ENCODE peak calls at places on chromosome X, in eight cellular contexts. One of them, this sample, is unnamed.

GRCh38 chrX:40845331-40845911 is 110.1 kb upstream of the MED14 start:
- DNase-seq in GM06990: no peak
- DNase-seq in tibial artery: no peak
- DNase-seq in esophagus squamous epithelium: no peak
- DNase-seq in fibroblast of the aortic adventitia: peak
- DNase-seq in retinal pigment epithelial cell: peak
- DNase-seq in fibroblast of pulmonary artery: peak
- DNase-seq in A673: no peak
- DNase-seq in this sample: peak

GRCh38 chrX:151789179-151789800 is 54.7 kb downstream of the CNGA2 start:
- DNase-seq in A673: no peak
- DNase-seq in GM06990: no peak
- DNase-seq in esophagus squamous epithelium: no peak
- DNase-seq in tibial artery: peak
- DNase-seq in retinal pigment epithelial cell: peak
- DNase-seq in fibroblast of the aortic adventitia: peak
- DNase-seq in fibroblast of pulmonary artery: peak
- DNase-seq in this sample: no peak

GRCh38 chrX:34365482-34365881 is 233.4 kb upstream of the FAM47A start:
- DNase-seq in GM06990: no peak
- DNase-seq in fibroblast of pulmonary artery: peak
- DNase-seq in A673: peak
- DNase-seq in retinal pigment epithelial cell: no peak
- DNase-seq in esophagus squamous epithelium: no peak
- DNase-seq in fibroblast of the aortic adventitia: peak
- DNase-seq in tibial artery: no peak
- DNase-seq in this sample: no peak

GRCh38 chrX:81174286-81174685 is 27.4 kb downstream of the HMGN5 start:
- DNase-seq in esophagus squamous epithelium: no peak
- DNase-seq in fibroblast of the aortic adventitia: peak
- DNase-seq in retinal pigment epithelial cell: no peak
- DNase-seq in GM06990: no peak
- DNase-seq in A673: peak
- DNase-seq in tibial artery: no peak
- DNase-seq in fibroblast of pulmonary artery: peak
- DNase-seq in this sample: no peak

GRCh38 chrX:40085714-40086113 is 12.0 kb downstream of the BCOR start:
- DNase-seq in GM06990: no peak
- DNase-seq in fibroblast of pulmonary artery: no peak
- DNase-seq in retinal pigment epithelial cell: no peak
- DNase-seq in fibroblast of the aortic adventitia: no peak
- DNase-seq in tibial artery: peak
- DNase-seq in A673: no peak
- DNase-seq in esophagus squamous epithelium: no peak
- DNase-seq in this sample: no peak

GRCh38 chrX:9644335-9644734 is 121.3 kb downstream of the GPR143 start:
- DNase-seq in fibroblast of pulmonary artery: no peak
- DNase-seq in fibroblast of the aortic adventitia: no peak
- DNase-seq in GM06990: peak
- DNase-seq in retinal pigment epithelial cell: no peak
- DNase-seq in A673: no peak
- DNase-seq in esophagus squamous epithelium: no peak
- DNase-seq in tibial artery: no peak
- DNase-seq in this sample: no peak

GRCh38 chrX:135435933-135436332 is 14.2 kb downstream of the SMIM10L2A start:
- DNase-seq in fibroblast of the aortic adventitia: no peak
- DNase-seq in esophagus squamous epithelium: no peak
- DNase-seq in tibial artery: no peak
- DNase-seq in A673: no peak
- DNase-seq in fibroblast of pulmonary artery: no peak
- DNase-seq in retinal pigment epithelial cell: no peak
- DNase-seq in GM06990: no peak
- DNase-seq in this sample: no peak

GRCh38 chrX:22135994-22136684 is 104.0 kb downstream of the PHEX start:
- DNase-seq in fibroblast of pulmonary artery: peak
- DNase-seq in retinal pigment epithelial cell: no peak
- DNase-seq in tibial artery: peak
- DNase-seq in A673: peak
- DNase-seq in fibroblast of the aortic adventitia: peak
- DNase-seq in esophagus squamous epithelium: no peak
- DNase-seq in GM06990: no peak
- DNase-seq in this sample: peak

GRCh38 chrX:115147220-115147619 is 42.0 kb upstream of the RBMXL3 start:
- DNase-seq in retinal pigment epithelial cell: peak
- DNase-seq in A673: peak
- DNase-seq in fibroblast of the aortic adventitia: peak
- DNase-seq in esophagus squamous epithelium: no peak
- DNase-seq in tibial artery: no peak
- DNase-seq in GM06990: no peak
- DNase-seq in fibroblast of pulmonary artery: peak
- DNase-seq in this sample: no peak

GRCh38 chrX:129875669-129876068 is 30.3 kb upstream of the UTP14A start:
- DNase-seq in esophagus squamous epithelium: no peak
- DNase-seq in tibial artery: no peak
- DNase-seq in A673: no peak
- DNase-seq in retinal pigment epithelial cell: no peak
- DNase-seq in GM06990: no peak
- DNase-seq in fibroblast of pulmonary artery: peak
- DNase-seq in fibroblast of the aortic adventitia: peak
- DNase-seq in this sample: peak

GRCh38 chrX:44422631-44423030 is 79.2 kb upstream of the EFHC2 start:
- DNase-seq in tibial artery: no peak
- DNase-seq in A673: no peak
- DNase-seq in fibroblast of pulmonary artery: no peak
- DNase-seq in esophagus squamous epithelium: no peak
- DNase-seq in GM06990: no peak
- DNase-seq in fibroblast of the aortic adventitia: no peak
- DNase-seq in retinal pigment epithelial cell: no peak
- DNase-seq in this sample: no peak

GRCh38 chrX:40933132-40934078 is 151.8 kb upstream of the USP9X start:
- DNase-seq in fibroblast of pulmonary artery: peak
- DNase-seq in esophagus squamous epithelium: no peak
- DNase-seq in tibial artery: no peak
- DNase-seq in A673: peak
- DNase-seq in fibroblast of the aortic adventitia: peak
- DNase-seq in GM06990: no peak
- DNase-seq in retinal pigment epithelial cell: peak
- DNase-seq in this sample: no peak

GRCh38 chrX:153775631-153776595 is 4.9 kb upstream of the SRPK3 start:
- DNase-seq in retinal pigment epithelial cell: no peak
- DNase-seq in GM06990: no peak
- DNase-seq in A673: no peak
- DNase-seq in fibroblast of pulmonary artery: no peak
- DNase-seq in fibroblast of the aortic adventitia: no peak
- DNase-seq in esophagus squamous epithelium: no peak
- DNase-seq in tibial artery: no peak
- DNase-seq in this sample: no peak

GRCh38 chrX:17414839-17415238 is 39.8 kb downstream of the NHS start:
- DNase-seq in tibial artery: peak
- DNase-seq in fibroblast of pulmonary artery: no peak
- DNase-seq in GM06990: no peak
- DNase-seq in A673: no peak
- DNase-seq in fibroblast of the aortic adventitia: no peak
- DNase-seq in esophagus squamous epithelium: no peak
- DNase-seq in retinal pigment epithelial cell: no peak
- DNase-seq in this sample: no peak

DNA sequence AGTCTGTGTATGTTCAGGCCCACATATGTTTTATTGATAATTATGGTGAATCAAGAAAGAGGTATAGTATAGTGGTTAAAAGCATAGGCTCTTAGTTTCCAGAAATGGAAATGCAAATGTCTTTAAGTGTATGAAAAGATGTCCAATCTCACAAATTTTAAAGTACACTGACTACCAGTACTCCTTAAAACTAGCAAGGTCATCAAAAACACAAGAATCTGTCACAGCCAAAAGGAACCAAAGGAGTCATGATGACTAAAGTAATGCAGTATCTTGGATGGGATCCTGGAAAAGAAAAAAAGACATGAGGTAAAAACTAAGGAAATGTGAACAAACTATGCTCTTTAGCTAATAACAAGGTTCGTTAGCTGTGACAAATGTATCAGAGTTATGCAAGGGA is 659 bp upstream of the RBM41 start:
- DNase-seq in tibial artery: no peak
- DNase-seq in retinal pigment epithelial cell: no peak
- DNase-seq in fibroblast of pulmonary artery: no peak
- DNase-seq in fibroblast of the aortic adventitia: no peak
- DNase-seq in A673: no peak
- DNase-seq in GM06990: no peak
- DNase-seq in esophagus squamous epithelium: no peak
- DNase-seq in this sample: no peak
- H3K4me3 ChIP-seq in tibial artery: peak
- H3K4me3 ChIP-seq in retinal pigment epithelial cell: no peak
- H3K4me3 ChIP-seq in fibroblast of pulmonary artery: no peak
- H3K4me3 ChIP-seq in fibroblast of the aortic adventitia: no peak
- H3K4me3 ChIP-seq in A673: no peak
- H3K4me3 ChIP-seq in GM06990: peak
- H3K4me3 ChIP-seq in esophagus squamous epithelium: no peak
- H3K4me3 ChIP-seq in this sample: peak

GRCh38 chrX:7169627-7170026 is 21.7 kb upstream of the PUDP start:
- DNase-seq in retinal pigment epithelial cell: no peak
- DNase-seq in A673: no peak
- DNase-seq in tibial artery: no peak
- DNase-seq in fibroblast of the aortic adventitia: no peak
- DNase-seq in fibroblast of pulmonary artery: no peak
- DNase-seq in esophagus squamous epithelium: no peak
- DNase-seq in GM06990: no peak
- DNase-seq in this sample: no peak

GRCh38 chrX:7168366-7168765 is 20.4 kb upstream of the PUDP start:
- DNase-seq in A673: no peak
- DNase-seq in tibial artery: no peak
- DNase-seq in esophagus squamous epithelium: no peak
- DNase-seq in fibroblast of pulmonary artery: no peak
- DNase-seq in GM06990: no peak
- DNase-seq in fibroblast of the aortic adventitia: no peak
- DNase-seq in retinal pigment epithelial cell: no peak
- DNase-seq in this sample: no peak

GRCh38 chrX:7170903-7171302 is 22.9 kb upstream of the PUDP start:
- DNase-seq in fibroblast of the aortic adventitia: no peak
- DNase-seq in retinal pigment epithelial cell: no peak
- DNase-seq in tibial artery: no peak
- DNase-seq in GM06990: no peak
- DNase-seq in A673: peak
- DNase-seq in fibroblast of pulmonary artery: peak
- DNase-seq in esophagus squamous epithelium: no peak
- DNase-seq in this sample: no peak
- TF ChIP-seq CTCF in fibroblast of the aortic adventitia: peak
- TF ChIP-seq CTCF in retinal pigment epithelial cell: peak
- TF ChIP-seq CTCF in tibial artery: no peak
- TF ChIP-seq CTCF in GM06990: peak
- TF ChIP-seq CTCF in A673: peak
- TF ChIP-seq CTCF in fibroblast of pulmonary artery: peak
- TF ChIP-seq CTCF in esophagus squamous epithelium: peak
- TF ChIP-seq CTCF in this sample: peak

GRCh38 chrX:11765449-11765848 is 7.4 kb downstream of the MSL3 start:
- DNase-seq in fibroblast of the aortic adventitia: no peak
- DNase-seq in fibroblast of pulmonary artery: no peak
- DNase-seq in GM06990: no peak
- DNase-seq in tibial artery: no peak
- DNase-seq in retinal pigment epithelial cell: no peak
- DNase-seq in A673: no peak
- DNase-seq in esophagus squamous epithelium: no peak
- DNase-seq in this sample: no peak
- H3K4me3 ChIP-seq in fibroblast of the aortic adventitia: no peak
- H3K4me3 ChIP-seq in fibroblast of pulmonary artery: no peak
- H3K4me3 ChIP-seq in GM06990: peak
- H3K4me3 ChIP-seq in tibial artery: no peak
- H3K4me3 ChIP-seq in retinal pigment epithelial cell: no peak
- H3K4me3 ChIP-seq in A673: no peak
- H3K4me3 ChIP-seq in esophagus squamous epithelium: no peak
- H3K4me3 ChIP-seq in this sample: no peak

GRCh38 chrX:15594371-15594770 is 6.4 kb downstream of the ACE2 start:
- DNase-seq in esophagus squamous epithelium: no peak
- DNase-seq in tibial artery: no peak
- DNase-seq in GM06990: no peak
- DNase-seq in fibroblast of pulmonary artery: no peak
- DNase-seq in retinal pigment epithelial cell: no peak
- DNase-seq in fibroblast of the aortic adventitia: no peak
- DNase-seq in A673: no peak
- DNase-seq in this sample: no peak
- TF ChIP-seq CTCF in esophagus squamous epithelium: no peak
- TF ChIP-seq CTCF in tibial artery: no peak
- TF ChIP-seq CTCF in GM06990: peak
- TF ChIP-seq CTCF in fibroblast of pulmonary artery: no peak
- TF ChIP-seq CTCF in retinal pigment epithelial cell: peak
- TF ChIP-seq CTCF in fibroblast of the aortic adventitia: peak
- TF ChIP-seq CTCF in A673: no peak
- TF ChIP-seq CTCF in this sample: peak

GRCh38 chrX:69530306-69530705 is 26.2 kb downstream of the NALF2 start:
- DNase-seq in A673: no peak
- DNase-seq in fibroblast of the aortic adventitia: no peak
- DNase-seq in esophagus squamous epithelium: no peak
- DNase-seq in retinal pigment epithelial cell: no peak
- DNase-seq in fibroblast of pulmonary artery: no peak
- DNase-seq in tibial artery: no peak
- DNase-seq in GM06990: no peak
- DNase-seq in this sample: no peak
- H3K4me3 ChIP-seq in A673: no peak
- H3K4me3 ChIP-seq in fibroblast of the aortic adventitia: no peak
- H3K4me3 ChIP-seq in esophagus squamous epithelium: no peak
- H3K4me3 ChIP-seq in retinal pigment epithelial cell: no peak
- H3K4me3 ChIP-seq in fibroblast of pulmonary artery: no peak
- H3K4me3 ChIP-seq in tibial artery: no peak
- H3K4me3 ChIP-seq in GM06990: no peak
- H3K4me3 ChIP-seq in this sample: no peak

GRCh38 chrX:46844913-46845312 is 8.1 kb downstream of the RP2 start:
- DNase-seq in fibroblast of pulmonary artery: no peak
- DNase-seq in fibroblast of the aortic adventitia: no peak
- DNase-seq in retinal pigment epithelial cell: no peak
- DNase-seq in esophagus squamous epithelium: no peak
- DNase-seq in tibial artery: no peak
- DNase-seq in GM06990: no peak
- DNase-seq in A673: no peak
- DNase-seq in this sample: no peak

DNA sequence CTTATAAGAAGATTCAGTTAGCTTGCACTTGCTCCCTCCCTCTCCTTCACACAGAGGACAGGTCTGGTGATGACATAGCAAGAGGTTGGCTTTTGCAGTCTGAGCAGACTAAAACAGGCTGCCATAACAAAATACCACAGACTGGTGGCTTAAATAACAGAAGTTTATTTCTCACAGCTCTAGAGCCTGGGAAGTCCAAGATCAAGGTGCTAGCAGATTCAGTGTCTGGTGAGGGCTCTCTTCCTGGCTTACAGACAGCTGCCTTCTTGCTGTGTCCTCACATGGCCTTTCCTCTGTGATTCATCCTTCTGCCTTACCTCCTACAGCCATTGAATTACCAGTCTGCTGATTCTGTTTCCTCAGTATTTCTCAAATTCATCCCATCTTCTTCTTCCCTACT is 13.1 kb downstream of the RP2 start:
- DNase-seq in fibroblast of the aortic adventitia: no peak
- DNase-seq in GM06990: no peak
- DNase-seq in esophagus squamous epithelium: no peak
- DNase-seq in A673: no peak
- DNase-seq in retinal pigment epithelial cell: no peak
- DNase-seq in tibial artery: no peak
- DNase-seq in fibroblast of pulmonary artery: no peak
- DNase-seq in this sample: no peak
- TF ChIP-seq CTCF in fibroblast of the aortic adventitia: no peak
- TF ChIP-seq CTCF in GM06990: no peak
- TF ChIP-seq CTCF in esophagus squamous epithelium: no peak
- TF ChIP-seq CTCF in A673: no peak
- TF ChIP-seq CTCF in retinal pigment epithelial cell: no peak
- TF ChIP-seq CTCF in tibial artery: no peak
- TF ChIP-seq CTCF in fibroblast of pulmonary artery: no peak
- TF ChIP-seq CTCF in this sample: no peak

This sample was measured in epithelial cell of proximal tubule.